ENCODE peak calls at places on chromosome 9, in seven cellular contexts. J is tibial artery; I is small intestine; D is IMR-90; N is ovary; K is naive thymus-derived CD4-positive, alpha-beta T cell; Z is suprapubic skin. Q is an unnamed sample.

GRCh38 chr9:21991039-21991959 is 2.9 kb downstream of the CDKN2A start:
- DNase-seq in J (no peak), I (no peak), D (no peak), N (no peak), K (no peak), Z (no peak), Q (no peak)

GRCh38 chr9:91746904-91747303 is 203.1 kb downstream of the ROR2 start:
- DNase-seq in J (no peak), I (no peak), D (peak; percentile 69), N (no peak), K (no peak), Z (no peak), Q (no peak)

GRCh38 chr9:15642369-15642962 is 89.6 kb downstream of the CCDC171 start:
- DNase-seq in J (no peak), I (peak; percentile 32), D (peak; percentile 53), N (no peak), K (peak; percentile 31), Z (no peak), Q (no peak)

GRCh38 chr9:89096807-89097206 is 81.8 kb downstream of the SHC3 start:
- DNase-seq in J (no peak), I (no peak), D (no peak), N (no peak), K (no peak), Z (no peak), Q (no peak)

GRCh38 chr9:74205071-74205470 is 292.1 kb upstream of the RORB start:
- DNase-seq in J (no peak), I (no peak), D (no peak), N (no peak), K (no peak), Z (no peak), Q (no peak)

GRCh38 chr9:122032346-122032745 is 60.8 kb downstream of the TTLL11 start:
- DNase-seq in J (no peak), I (no peak), D (no peak), N (no peak), K (no peak), Z (no peak), Q (no peak)

GRCh38 chr9:15033316-15033715 is 123.1 kb upstream of the FREM1 start:
- DNase-seq in J (no peak), I (no peak), D (no peak), N (no peak), K (no peak), Z (no peak), Q (no peak)

GRCh38 chr9:8855046-8855445 is 1055.5 kb upstream of the DMAC1 start:
- DNase-seq in J (no peak), I (no peak), D (no peak), N (no peak), K (no peak), Z (no peak), Q (no peak)

GRCh38 chr9:123742009-123742767 is 187.7 kb downstream of the DENND1A start:
- DNase-seq in J (peak; percentile 65), I (no peak), D (peak; percentile 57), N (peak; percentile 25), K (no peak), Z (no peak), Q (no peak)

GRCh38 chr9:3794005-3794404 is 268.2 kb upstream of the RFX3 start:
- DNase-seq in J (no peak), I (no peak), D (peak; percentile 15), N (no peak), K (no peak), Z (no peak), Q (no peak)

GRCh38 chr9:106868565-106868964 is 5.6 kb downstream of the ZNF462 start:
- DNase-seq in J (peak; percentile 76), I (no peak), D (no peak), N (peak; percentile 53), K (no peak), Z (no peak), Q (no peak)

GRCh38 chr9:34557421-34558321 is 31.9 kb downstream of the CNTFR start:
- DNase-seq in J (no peak), I (no peak), D (no peak), N (no peak), K (no peak), Z (no peak), Q (no peak)

GRCh38 chr9:98692392-98692791 is 16.3 kb downstream of the GABBR2 start:
- DNase-seq in J (no peak), I (no peak), D (no peak), N (no peak), K (no peak), Z (no peak), Q (no peak)

GRCh38 chr9:114309096-114309495 is 13.8 kb upstream of the ORM1 start:
- DNase-seq in J (no peak), I (no peak), D (no peak), N (peak; percentile 7), K (no peak), Z (peak; percentile 61), Q (no peak)

GRCh38 chr9:131405429-131405828 is 11.5 kb downstream of the PRRC2B start:
- DNase-seq in J (no peak), I (no peak), D (peak; percentile 75), N (no peak), K (no peak), Z (no peak), Q (no peak)

GRCh38 chr9:110027624-110028023 is 180.3 kb downstream of the C9orf152 start:
- DNase-seq in J (no peak), I (no peak), D (peak; percentile 78), N (no peak), K (no peak), Z (no peak), Q (no peak)

GRCh38 chr9:126398403-126399058 is 71.9 kb downstream of the MVB12B start:
- DNase-seq in J (peak; percentile 85), I (peak; percentile 59), D (peak; percentile 52), N (peak; percentile 80), K (peak; percentile 62), Z (peak; percentile 89), Q (peak; percentile 52)

GRCh38 chr9:93038918-93039317 is 19.6 kb upstream of the SUSD3 start:
- DNase-seq in J (no peak), I (no peak), D (no peak), N (no peak), K (no peak), Z (no peak), Q (no peak)

GRCh38 chr9:86069206-86069869 is 30.0 kb downstream of the GOLM1 start:
- DNase-seq in J (no peak), I (no peak), D (no peak), N (no peak), K (no peak), Z (no peak), Q (no peak)

GRCh38 chr9:124752967-124753366 is 18.1 kb downstream of the NR6A1 start:
- DNase-seq in J (no peak), I (no peak), D (peak; percentile 82), N (no peak), K (no peak), Z (no peak), Q (no peak)

GRCh38 chr9:115883467-115884329 is 269.9 kb upstream of the PAPPA start:
- DNase-seq in J (no peak), I (peak; percentile 24), D (peak; percentile 60), N (no peak), K (no peak), Z (no peak), Q (no peak)

GRCh38 chr9:85941966-85942912 is 1.3 kb downstream of the NAA35 start:
- DNase-seq in J (no peak), I (no peak), D (no peak), N (no peak), K (peak; percentile 6), Z (no peak), Q (no peak)

GRCh38 chr9:133576591-133577462 is 32.4 kb downstream of the FAM163B start:
- DNase-seq in J (no peak), I (no peak), D (peak; percentile 28), N (peak; percentile 77), K (no peak), Z (no peak), Q (no peak)

GRCh38 chr9:36319806-36320205 is 61.6 kb upstream of the GNE start:
- DNase-seq in J (no peak), I (peak; percentile 67), D (no peak), N (no peak), K (no peak), Z (peak; percentile 54), Q (no peak)

GRCh38 chr9:99294850-99295461 is 72.9 kb downstream of the SEC61B start:
- DNase-seq in J (no peak), I (no peak), D (no peak), N (no peak), K (no peak), Z (no peak), Q (no peak)

GRCh38 chr9:136660971-136661540 is 1.7 kb upstream of the EGFL7 start:
- DNase-seq in J (no peak), I (no peak), D (no peak), N (no peak), K (no peak), Z (no peak), Q (no peak)
- H3K27me3 ChIP-seq in J (no peaks in the 10 kb centered on the region), I (peaks cover 11% of the 10 kb centered on the region), D (peaks cover 49% of the 10 kb centered on the region), N (no peaks in the 10 kb centered on the region), K (peaks cover 15% of the 10 kb centered on the region), Z (peaks cover 48% of the 10 kb centered on the region), Q (peaks cover 37% of the 10 kb centered on the region)

DNA sequence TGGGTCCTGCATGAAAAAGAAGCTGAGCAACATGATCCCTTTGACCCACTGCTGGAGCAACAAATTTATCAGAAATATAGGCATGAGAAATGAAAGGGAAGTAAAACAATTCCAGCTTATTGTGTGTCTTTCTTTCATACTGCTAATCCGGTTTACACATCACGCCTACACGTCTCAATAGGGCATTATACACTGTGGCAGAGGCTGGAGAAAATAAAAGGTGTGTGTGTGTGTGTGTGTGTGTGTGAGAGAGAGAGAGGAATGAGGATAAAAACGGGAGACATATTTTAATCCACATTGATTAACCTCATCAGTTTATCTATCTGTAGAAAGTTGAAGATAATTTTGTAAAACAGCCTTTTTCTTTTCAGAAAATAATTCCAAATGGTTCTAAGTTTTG is 2.4 kb downstream of the PTCH1 start:
- DNase-seq in J (no peak), I (no peak), D (no peak), N (no peak), K (no peak), Z (no peak), Q (no peak)
- H3K4me3 ChIP-seq in J (no peak overlapping the region), I (no peak overlapping the region), D (no peak overlapping the region), N (no peak overlapping the region), K (no peak overlapping the region), Z (no peak overlapping the region), Q (no peak overlapping the region)

GRCh38 chr9:134687556-134687955 is 46.0 kb downstream of the COL5A1 start:
- DNase-seq in J (no peak), I (no peak), D (no peak), N (no peak), K (no peak), Z (no peak), Q (no peak)

GRCh38 chr9:134683714-134684374 is 42.2 kb downstream of the COL5A1 start:
- DNase-seq in J (peak; percentile 86), I (no peak), D (no peak), N (no peak), K (no peak), Z (no peak), Q (no peak)

GRCh38 chr9:134684375-134684723 is 42.7 kb downstream of the COL5A1 start:
- DNase-seq in J (no peak), I (no peak), D (no peak), N (no peak), K (no peak), Z (no peak), Q (no peak)

GRCh38 chr9:134686896-134687295 is 45.3 kb downstream of the COL5A1 start:
- DNase-seq in J (peak; percentile 52), I (no peak), D (no peak), N (no peak), K (no peak), Z (no peak), Q (no peak)

GRCh38 chr9:134685784-134686183 is 44.2 kb downstream of the COL5A1 start:
- DNase-seq in J (no peak), I (no peak), D (no peak), N (no peak), K (no peak), Z (no peak), Q (no peak)
- H3K4me1 ChIP-seq in J (no peaks in the 10 kb centered on the region), I (no peaks in the 10 kb centered on the region), D (peaks cover 17% of the 10 kb centered on the region), N (peaks cover 15% of the 10 kb centered on the region), K (no peaks in the 10 kb centered on the region), Z (peaks cover 24% of the 10 kb centered on the region), Q (no peaks in the 10 kb centered on the region)

GRCh38 chr9:117424291-117424690 is 9.4 kb upstream of the ASTN2 start:
- DNase-seq in J (no peak), I (no peak), D (no peak), N (no peak), K (no peak), Z (no peak), Q (no peak)
- H3K27me3 ChIP-seq in J (no peaks in the 10 kb centered on the region), I (no peaks in the 10 kb centered on the region), D (no peaks in the 10 kb centered on the region), N (no peaks in the 10 kb centered on the region), K (no peaks in the 10 kb centered on the region), Z (peaks cover 29% of the 10 kb centered on the region), Q (no peaks in the 10 kb centered on the region)

Q was measured in CD8-positive, alpha-beta memory T cell.